ENCODE peak calls at places on chromosomes 16 and 17, in four cellular contexts. V is AG09309, D is ELR, F is HCEC 1CT. T is an unnamed sample.

GRCh38 chr17:31319253-31319661 is 2.2 kb downstream of the EVI2A start:
- DNase-seq in D (no peak), V (no peak), F (no peak), T (no peak)

GRCh38 chr16:46715769-46716305 is 26.4 kb downstream of the ORC6 start:
- DNase-seq in V (no peak), D (no peak), F (no peak), T (no peak)

GRCh38 chr16:86283944-86284343 is 226.4 kb upstream of the FOXF1 start:
- DNase-seq in F (no peak), D (no peak), V (no peak), T (no peak)

GRCh38 chr17:65634533-65634932 is 73.1 kb upstream of the AXIN2 start:
- DNase-seq in D (no peak), V (no peak), F (no peak), T (no peak)

GRCh38 chr16:2842340-2843000 is 12.4 kb downstream of the ZG16B start:
- DNase-seq in D (peak; percentile 24), V (no peak), F (no peak), T (peak; percentile 69)

GRCh38 chr17:39094607-39095308 is 56.7 kb downstream of the PLXDC1 start:
- DNase-seq in V (no peak), D (no peak), F (no peak), T (no peak)

GRCh38 chr16:12314786-12315185 is 338.3 kb downstream of the SNX29 start:
- DNase-seq in V (no peak), D (peak; percentile 14), F (no peak), T (no peak)

GRCh38 chr17:7217113-7217987 is 2.3 kb downstream of the DLG4 start:
- DNase-seq in V (no peak), D (peak; percentile 82), F (peak; percentile 37), T (peak; percentile 91)

GRCh38 chr17:30920683-30921543 is 832 bp upstream of the ADAP2 start:
- DNase-seq in F (no peak), D (peak; percentile 21), V (no peak), T (no peak)

GRCh38 chr17:73065376-73065775 is 27.1 kb downstream of the SLC39A11 start:
- DNase-seq in F (no peak), V (no peak), D (no peak), T (no peak)

GRCh38 chr17:29176500-29177351 is 3.5 kb downstream of the MYO18A start:
- DNase-seq in D (peak; percentile 58), V (no peak), F (peak; percentile 22), T (peak; percentile 84)

GRCh38 chr16:57341441-57342303 is 16.9 kb upstream of the CCL22 start:
- DNase-seq in F (peak; percentile 85), D (peak; percentile 79), V (peak; percentile 86), T (no peak)

GRCh38 chr16:30033270-30033669 is 2.2 kb upstream of the TLCD3B start:
- DNase-seq in D (no peak), V (no peak), F (no peak), T (no peak)

GRCh38 chr16:74288065-74288464 is 8.5 kb upstream of the PSMD7 start:
- DNase-seq in D (no peak), V (no peak), F (no peak), T (no peak)

GRCh38 chr17:72525225-72525988 is 404.6 kb downstream of the SOX9 start:
- DNase-seq in V (no peak), D (no peak), F (no peak), T (no peak)

GRCh38 chr17:48150602-48151001 is 43.0 kb downstream of the SNX11 start:
- DNase-seq in V (no peak), D (no peak), F (no peak), T (no peak)

GRCh38 chr17:63665527-63666214 is 34.3 kb downstream of the LIMD2 start:
- DNase-seq in D (no peak), F (no peak), V (no peak), T (no peak)

GRCh38 chr17:75773121-75773807 is 8.3 kb upstream of the GALK1 start:
- DNase-seq in F (no peak), V (no peak), D (no peak), T (peak; percentile 69)

GRCh38 chr17:54324813-54325212 is 502.1 kb downstream of the KIF2B start:
- DNase-seq in V (no peak), F (no peak), D (no peak), T (no peak)

GRCh38 chr17:57895382-57896060 is 45.7 kb upstream of the MRPS23 start:
- DNase-seq in F (no peak), D (no peak), V (no peak), T (peak; percentile 86)

GRCh38 chr16:64269756-64270155 is 852.1 kb downstream of the CDH11 start:
- DNase-seq in F (no peak), V (no peak), D (no peak), T (no peak)

GRCh38 chr16:19935696-19936095 is 51.0 kb upstream of the GPRC5B start:
- DNase-seq in D (no peak), V (no peak), F (no peak), T (no peak)

GRCh38 chr17:80637286-80637703 is 92.7 kb downstream of the RPTOR start:
- DNase-seq in V (no peak), F (no peak), D (no peak), T (no peak)

GRCh38 chr17:61581611-61582349 is 9.2 kb downstream of the NACA2 start:
- DNase-seq in D (no peak), V (no peak), F (no peak), T (no peak)

GRCh38 chr17:21360048-21360447 is 16.1 kb upstream of the KCNJ12 start:
- DNase-seq in V (no peak), D (no peak), F (no peak), T (no peak)

GRCh38 chr16:8167436-8167835 is 422.9 kb downstream of the TMEM114 start:
- DNase-seq in F (no peak), V (no peak), D (no peak), T (no peak)

GRCh38 chr17:59369026-59369724 is 37.7 kb downstream of the YPEL2 start:
- DNase-seq in F (no peak), V (no peak), D (no peak), T (no peak)

GRCh38 chr17:63555475-63556156 is 5.3 kb downstream of the DCAF7 start:
- DNase-seq in D (no peak), F (no peak), V (no peak), T (no peak)

GRCh38 chr17:2158011-2158410 is 103.1 kb downstream of the HIC1 start:
- DNase-seq in D (peak; percentile 67), F (peak; percentile 92), V (peak; percentile 84), T (peak; percentile 58)

GRCh38 chr16:31344712-31345111 is 10.3 kb upstream of the ITGAX start:
- DNase-seq in D (no peak), F (no peak), V (no peak), T (no peak)

GRCh38 chr17:54177606-54178308 is 355.0 kb downstream of the KIF2B start:
- DNase-seq in F (no peak), D (no peak), V (no peak), T (no peak)

GRCh38 chr16:72988568-72988967 is 59.4 kb downstream of the ZFHX3 start:
- DNase-seq in V (no peak), D (no peak), F (no peak), T (no peak)

GRCh38 chr17:62963296-62963695 is 2.7 kb upstream of the TANC2 start:
- DNase-seq in V (no peak), D (peak; percentile 94), F (peak; percentile 86), T (no peak)

GRCh38 chr17:1003972-1004768 is 7.2 kb downstream of the TIMM22 start:
- DNase-seq in F (no peak), V (no peak), D (no peak), T (no peak)

GRCh38 chr17:82105882-82106696 is 8.1 kb upstream of the FASN start:
- DNase-seq in F (peak; percentile 12), V (no peak), D (peak; percentile 82), T (peak; percentile 73)

GRCh38 chr16:74716355-74716754 is 15.7 kb upstream of the MLKL start:
- DNase-seq in F (no peak), V (no peak), D (no peak), T (no peak)

GRCh38 chr16:74718741-74719610 is 18.3 kb upstream of the MLKL start:
- DNase-seq in D (no peak), V (no peak), F (no peak), T (no peak)

GRCh38 chr17:63817736-63818385 is 9.4 kb upstream of the PSMC5 start:
- DNase-seq in V (no peak), F (no peak), D (no peak), T (no peak)

GRCh38 chr17:51322390-51323029 is 62.2 kb downstream of the UTP18 start:
- DNase-seq in F (peak; percentile 13), V (peak; percentile 3), D (peak; percentile 54), T (no peak)

T was measured in sigmoid colon.